ENCODE peak calls at places on chromosomes 4 and X, in five cellular contexts. Y is tibial nerve, C is HT1080, R is iris pigment epithelial cell, M is cardiac fibroblast. E is an unnamed sample.

GRCh38 chrX:153854702-153855101 is 24.4 kb upstream of the PDZD4 start:
- DNase-seq in Y (no peak), C (no peak), R (no peak), M (no peak), E (no peak)

GRCh38 chrX:39814391-39814790 is 283.4 kb downstream of the BCOR start:
- DNase-seq in Y (peak), C (peak), R (peak), M (peak), E (no peak)

GRCh38 chr4:83083925-83084475 is 30.5 kb downstream of the PLAC8 start:
- DNase-seq in Y (no peak), C (no peak), R (no peak), M (peak), E (no peak)

GRCh38 chr4:26763063-26763462 is 97.6 kb upstream of the STIM2 start:
- DNase-seq in Y (no peak), C (no peak), R (no peak), M (no peak), E (no peak)

GRCh38 chr4:152540293-152540674 is 4.4 kb upstream of the FBXW7 start:
- DNase-seq in Y (no peak), C (peak), R (no peak), M (no peak), E (no peak)

GRCh38 chr4:82799006-82799881 is 648 bp upstream of the SCD5 start:
- DNase-seq in Y (no peak), C (no peak), R (no peak), M (peak), E (no peak)

GRCh38 chr4:66555301-66555700 is 885.0 kb upstream of the EPHA5 start:
- DNase-seq in Y (no peak), C (no peak), R (peak), M (peak), E (no peak)

GRCh38 chr4:185261971-185262370 is 52.6 kb downstream of the SNX25 start:
- DNase-seq in Y (no peak), C (no peak), R (peak), M (no peak), E (no peak)

GRCh38 chr4:122959441-122959840 is 37.0 kb upstream of the NUDT6 start:
- DNase-seq in Y (no peak), C (no peak), R (no peak), M (no peak), E (no peak)

GRCh38 chr4:92299152-92299551 is 4.6 kb upstream of the GRID2 start:
- DNase-seq in Y (no peak), C (no peak), R (peak), M (peak), E (peak)

GRCh38 chr4:39544580-39545315 is 17.5 kb upstream of the UGDH start:
- DNase-seq in Y (no peak), C (no peak), R (peak), M (no peak), E (no peak)

GRCh38 chr4:174209296-174209695 is 74.2 kb downstream of the FBXO8 start:
- DNase-seq in Y (no peak), C (no peak), R (no peak), M (no peak), E (no peak)

GRCh38 chrX:65837875-65838549 is 170.6 kb downstream of the MSN start:
- DNase-seq in Y (no peak), C (no peak), R (no peak), M (no peak), E (no peak)

GRCh38 chr4:73068496-73069337 is 799 bp downstream of the COX18 start:
- DNase-seq in Y (no peak), C (peak), R (peak), M (peak), E (peak)

GRCh38 chr4:145539677-145540076 is 58.0 kb downstream of the SMAD1 start:
- DNase-seq in Y (no peak), C (no peak), R (no peak), M (no peak), E (no peak)

GRCh38 chr4:75289843-75290616 is 224.2 kb downstream of the RCHY1 start:
- DNase-seq in Y (no peak), C (peak), R (peak), M (peak), E (peak)

GRCh38 chr4:88573995-88574394 is 18.3 kb upstream of the HERC3 start:
- DNase-seq in Y (no peak), C (peak), R (no peak), M (peak), E (no peak)

GRCh38 chr4:54099959-54100606 is at the start of gene GSX2:
- DNase-seq in Y (no peak), C (no peak), R (no peak), M (peak), E (peak)

GRCh38 chr4:158799013-158799770 is 30.4 kb downstream of the FNIP2 start:
- DNase-seq in Y (no peak), C (no peak), R (no peak), M (no peak), E (no peak)

GRCh38 chr4:15793506-15794363 is 15.6 kb downstream of the CD38 start:
- DNase-seq in Y (no peak), C (no peak), R (no peak), M (no peak), E (no peak)

GRCh38 chr4:23890369-23891063 is 669 bp upstream of the PPARGC1A start:
- DNase-seq in Y (no peak), C (peak), R (no peak), M (peak), E (no peak)

GRCh38 chrX:2502668-2503519 is 2.1 kb upstream of the DHRSX start:
- DNase-seq in Y (no peak), C (no peak), R (peak), M (peak), E (no peak)

GRCh38 chr4:109472343-109472761 is 38.7 kb downstream of the SEC24B start:
- DNase-seq in Y (no peak), C (peak), R (peak), M (peak), E (peak)

GRCh38 chr4:7625073-7625472 is 190.3 kb upstream of the PSAPL1 start:
- DNase-seq in Y (no peak), C (no peak), R (peak), M (peak), E (peak)

GRCh38 chr4:158176776-158177175 is 4.0 kb upstream of the GASK1B start:
- DNase-seq in Y (no peak), C (no peak), R (no peak), M (no peak), E (no peak)

GRCh38 chr4:173272987-173273386 is 61.2 kb downstream of the HMGB2 start:
- DNase-seq in Y (no peak), C (peak), R (peak), M (peak), E (no peak)

GRCh38 chrX:119726900-119727555 is 31.4 kb upstream of the SOWAHD start:
- DNase-seq in Y (no peak), C (peak), R (peak), M (no peak), E (no peak)

GRCh38 chr4:23934223-23934622 is 44.4 kb upstream of the PPARGC1A start:
- DNase-seq in Y (no peak), C (no peak), R (no peak), M (no peak), E (no peak)

GRCh38 chr4:89254847-89255246 is 52.8 kb downstream of the GPRIN3 start:
- DNase-seq in Y (no peak), C (peak), R (peak), M (peak), E (peak)

GRCh38 chr4:56752985-56753384 is 68.5 kb downstream of the SPINK2 start:
- DNase-seq in Y (no peak), C (no peak), R (no peak), M (no peak), E (no peak)

GRCh38 chr4:183430987-183431347 is 13.5 kb upstream of the CDKN2AIP start:
- DNase-seq in Y (no peak), C (no peak), R (no peak), M (no peak), E (no peak)

GRCh38 chr4:132565542-132565941 is 583.6 kb upstream of the PCDH10 start:
- DNase-seq in Y (no peak), C (no peak), R (no peak), M (no peak), E (no peak)

GRCh38 chr4:20432098-20432497 is 180.4 kb downstream of the SLIT2 start:
- DNase-seq in Y (no peak), C (no peak), R (peak), M (peak), E (no peak)

GRCh38 chr4:127143460-127144190 is 489.1 kb upstream of the INTU start:
- DNase-seq in Y (no peak), C (no peak), R (peak), M (peak), E (peak)

GRCh38 chr4:24561438-24562139 is 22.8 kb downstream of the DHX15 start:
- DNase-seq in Y (no peak), C (no peak), R (no peak), M (no peak), E (no peak)

GRCh38 chr4:17771284-17771908 is 10.0 kb downstream of the FAM184B start:
- DNase-seq in Y (no peak), C (no peak), R (no peak), M (no peak), E (no peak)

GRCh38 chr4:1667273-1667672 is 16.8 kb downstream of the FAM53A start:
- DNase-seq in Y (no peak), C (no peak), R (no peak), M (no peak), E (no peak)

GRCh38 chr4:54226399-54227260 is 2.5 kb upstream of the PDGFRA start:
- DNase-seq in Y (peak), C (no peak), R (peak), M (peak), E (peak)

E was measured in AG08396.